ENCODE peak calls at places on chromosome 9, in seven cellular contexts. T is H1, S is IMR-90, W is mammary epithelial cell, J is astrocyte, O is Karpas-422, P is keratinocyte. K is an unnamed sample. For H4K20me1 and H3K4me1, the result is how much of the 10 kb centered on the place peaks cover.

GRCh38 chr9:125992557-125992956 is 245.4 kb downstream of the PBX3 start:
- DNase-seq in J (no peak), O (no peak), S (no peak), T (no peak), P (no peak), W (no peak), K (no peak)

GRCh38 chr9:125965421-125965820 is 218.2 kb downstream of the PBX3 start:
- DNase-seq in W (no peak), S (no peak), T (no peak), P (no peak), O (no peak), J (no peak), K (no peak)

GRCh38 chr9:96417610-96418073 is 528 bp downstream of the ZNF367 start:
- DNase-seq in W (no peak), O (no peak), P (no peak), S (no peak), T (no peak), J (no peak), K (no peak)

GRCh38 chr9:106622148-106622547 is 240.8 kb upstream of the ZNF462 start:
- DNase-seq in S (no peak), O (no peak), T (no peak), W (no peak), J (no peak), P (no peak), K (no peak)

GRCh38 chr9:16180546-16180945 is 627.7 kb downstream of the CCDC171 start:
- DNase-seq in T (no peak), P (no peak), S (peak), W (peak), O (no peak), J (peak), K (no peak)

GRCh38 chr9:32635362-32635761 is at the start of gene TAF1L:
- DNase-seq in T (no peak), J (no peak), W (no peak), P (no peak), O (no peak), S (no peak), K (no peak)

GRCh38 chr9:135993840-135994776 is 32.9 kb upstream of the UBAC1 start:
- DNase-seq in J (no peak), P (no peak), O (no peak), T (no peak), W (no peak), S (no peak), K (no peak)

GRCh38 chr9:70852711-70853240 is 268.6 kb downstream of the TRPM3 start:
- DNase-seq in P (no peak), S (no peak), J (no peak), T (no peak), O (no peak), W (no peak), K (no peak)

GRCh38 chr9:109401169-109401989 is 80.5 kb upstream of the EPB41L4B start:
- DNase-seq in W (peak), S (peak), O (peak), T (peak), P (peak), J (peak), K (peak)

GRCh38 chr9:131407717-131408195 is 13.9 kb downstream of the PRRC2B start:
- DNase-seq in W (peak), T (no peak), P (no peak), S (no peak), O (no peak), J (no peak), K (no peak)

GRCh38 chr9:136175745-136176290 is 29.1 kb downstream of the LHX3 start:
- DNase-seq in T (no peak), S (no peak), W (no peak), O (no peak), P (no peak), J (no peak), K (no peak)

GRCh38 chr9:132997591-132997990 is 19.1 kb downstream of the GFI1B start:
- DNase-seq in S (peak), W (no peak), O (no peak), J (peak), P (no peak), T (no peak), K (no peak)

GRCh38 chr9:117387422-117387821 is 27.4 kb downstream of the ASTN2 start:
- DNase-seq in J (no peak), O (no peak), T (no peak), W (no peak), S (no peak), P (no peak), K (no peak)

GRCh38 chr9:4887556-4887955 is 94.8 kb downstream of the RCL1 start:
- DNase-seq in J (peak), P (no peak), O (no peak), S (peak), T (no peak), W (peak), K (no peak)

GRCh38 chr9:87500894-87501656 is 3.4 kb downstream of the DAPK1 start:
- DNase-seq in J (no peak), P (no peak), W (no peak), T (no peak), S (no peak), O (no peak), K (no peak)

GRCh38 chr9:86724528-86724927 is 222.8 kb downstream of the GAS1 start:
- DNase-seq in P (no peak), J (no peak), W (no peak), S (no peak), O (no peak), T (no peak), K (no peak)

GRCh38 chr9:129383415-129384088 is 205.5 kb upstream of the IER5L start:
- DNase-seq in S (peak), J (peak), T (no peak), W (peak), O (peak), P (peak), K (peak)

GRCh38 chr9:135468866-135469521 is 10.6 kb upstream of the PPP1R26 start:
- DNase-seq in T (no peak), J (no peak), W (no peak), S (peak), P (peak), O (no peak), K (no peak)

GRCh38 chr9:71647094-71647591 is 121.2 kb downstream of the CEMIP2 start:
- DNase-seq in S (peak), W (peak), J (peak), T (no peak), O (no peak), P (peak), K (no peak)

GRCh38 chr9:34190996-34191892 is 12.4 kb downstream of the UBAP1 start:
- DNase-seq in P (no peak), S (peak), O (no peak), W (no peak), J (no peak), T (no peak), K (no peak)

GRCh38 chr9:133759946-133760345 is 21.8 kb upstream of the SARDH start:
- DNase-seq in S (no peak), W (no peak), J (no peak), O (no peak), P (no peak), T (no peak), K (no peak)

GRCh38 chr9:88722753-88723152 is 187.8 kb downstream of the NXNL2 start:
- DNase-seq in O (peak), P (no peak), S (peak), W (peak), J (no peak), T (no peak), K (peak)

GRCh38 chr9:111405701-111406100 is 75.7 kb upstream of the OR2K2 start:
- DNase-seq in O (no peak), S (no peak), J (no peak), W (no peak), P (no peak), T (no peak), K (no peak)

GRCh38 chr9:84874583-84874982 is 205.1 kb downstream of the NTRK2 start:
- DNase-seq in T (no peak), J (no peak), W (no peak), O (no peak), P (no peak), S (no peak), K (peak)

GRCh38 chr9:87592554-87593394 is 95.1 kb downstream of the DAPK1 start:
- DNase-seq in T (no peak), W (no peak), P (no peak), J (peak), S (peak), O (no peak), K (no peak)

GRCh38 chr9:100884518-100884917 is 144.0 kb upstream of the PLPPR1 start:
- DNase-seq in S (no peak), W (no peak), T (no peak), J (no peak), O (no peak), P (no peak), K (no peak)

GRCh38 chr9:106035810-106036209 is 341.5 kb downstream of the TMEM38B start:
- DNase-seq in T (no peak), S (no peak), P (no peak), J (no peak), O (no peak), W (no peak), K (no peak)

GRCh38 chr9:95167998-95168397 is 149.5 kb downstream of the FANCC start:
- DNase-seq in W (peak), P (peak), J (peak), S (peak), T (peak), O (peak), K (peak)

GRCh38 chr9:125659954-125660353 is 47.1 kb downstream of the MAPKAP1 start:
- DNase-seq in J (peak), P (no peak), W (peak), S (peak), O (no peak), T (no peak), K (no peak)

GRCh38 chr9:99299214-99300102 is 77.4 kb downstream of the SEC61B start:
- DNase-seq in P (no peak), O (peak), W (peak), S (peak), T (no peak), J (peak), K (no peak)

GRCh38 chr9:97848237-97848581 is 4.8 kb upstream of the FOXE1 start:
- DNase-seq in W (no peak), S (no peak), O (no peak), P (no peak), T (no peak), J (no peak), K (no peak)

GRCh38 chr9:82188817-82189216 is 200.2 kb downstream of the SPATA31D1 start:
- DNase-seq in S (no peak), O (no peak), P (no peak), T (no peak), W (peak), J (no peak), K (peak)

GRCh38 chr9:96651626-96652025 is 3.5 kb downstream of the PRXL2C start:
- DNase-seq in S (peak), J (no peak), O (peak), P (no peak), W (no peak), T (no peak), K (peak)

GRCh38 chr9:88583901-88584596 is 49.1 kb downstream of the NXNL2 start:
- DNase-seq in O (peak), J (peak), P (peak), S (peak), T (no peak), W (peak), K (no peak)

GRCh38 chr9:123568691-123569342 is 212.8 kb downstream of the CRB2 start:
- DNase-seq in S (peak), J (peak), W (no peak), T (no peak), P (no peak), O (no peak), K (no peak)

DNA sequence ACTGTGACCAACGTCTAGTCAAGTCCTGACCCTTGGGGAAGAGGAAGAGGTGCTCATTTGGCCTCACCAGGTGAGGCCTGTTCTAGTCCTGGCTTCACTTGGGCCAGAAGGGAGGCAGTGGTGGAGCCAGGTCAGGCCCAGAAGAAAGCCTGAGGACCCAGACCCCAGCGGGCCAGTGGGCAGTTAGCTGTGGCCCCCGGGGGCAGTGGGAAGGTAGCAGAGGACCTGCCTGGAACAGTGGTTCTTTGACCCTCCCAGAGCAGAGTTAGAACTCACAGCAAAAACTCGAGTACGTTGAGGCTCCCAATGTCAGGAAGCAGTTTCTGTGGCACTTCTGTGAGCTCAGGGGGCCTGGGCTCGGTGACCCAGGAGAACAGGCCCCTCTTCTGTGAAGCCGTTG is 66.0 kb upstream of the GARNL3 start:
- DNase-seq in P (no peak), S (no peak), T (no peak), O (no peak), W (no peak), J (no peak), K (no peak)
- H4K20me1 ChIP-seq in P (under half), S (under half), T (under half), O (under half), W (under half), J (under half), K (under half)

DNA sequence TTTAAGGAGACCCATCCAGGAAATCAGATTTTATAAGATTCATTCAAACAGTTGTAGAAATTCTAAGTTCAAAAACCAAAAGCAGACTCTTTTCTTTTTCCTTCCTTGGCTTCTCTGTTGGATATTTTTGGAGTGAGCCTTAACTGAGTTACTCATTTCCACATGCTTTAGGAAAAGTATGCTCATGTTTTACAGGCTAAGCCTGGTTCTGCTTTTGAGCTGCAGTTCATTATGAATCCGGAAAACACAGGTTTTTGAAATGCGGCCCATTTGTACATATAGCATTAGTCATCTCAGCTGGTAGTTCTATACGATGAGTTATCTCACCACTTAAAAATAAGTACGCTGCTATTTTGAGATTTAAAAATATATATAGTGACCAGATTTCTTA is 156.6 kb upstream of the DMRT1 start:
- DNase-seq in W (peak), T (no peak), J (peak), P (no peak), S (peak), O (no peak), K (no peak)
- H3K4me1 ChIP-seq in W (half or more), T (under half), J (under half), P (half or more), S (under half), O (under half), K (under half)

GRCh38 chr9:36029202-36029601 is 7.5 kb upstream of the RECK start:
- DNase-seq in O (no peak), S (no peak), J (no peak), W (no peak), T (no peak), P (no peak), K (no peak)
- H3K4me3 ChIP-seq in O (no peak), S (no peak), J (no peak), W (no peak), T (no peak), P (no peak), K (no peak)

DNA sequence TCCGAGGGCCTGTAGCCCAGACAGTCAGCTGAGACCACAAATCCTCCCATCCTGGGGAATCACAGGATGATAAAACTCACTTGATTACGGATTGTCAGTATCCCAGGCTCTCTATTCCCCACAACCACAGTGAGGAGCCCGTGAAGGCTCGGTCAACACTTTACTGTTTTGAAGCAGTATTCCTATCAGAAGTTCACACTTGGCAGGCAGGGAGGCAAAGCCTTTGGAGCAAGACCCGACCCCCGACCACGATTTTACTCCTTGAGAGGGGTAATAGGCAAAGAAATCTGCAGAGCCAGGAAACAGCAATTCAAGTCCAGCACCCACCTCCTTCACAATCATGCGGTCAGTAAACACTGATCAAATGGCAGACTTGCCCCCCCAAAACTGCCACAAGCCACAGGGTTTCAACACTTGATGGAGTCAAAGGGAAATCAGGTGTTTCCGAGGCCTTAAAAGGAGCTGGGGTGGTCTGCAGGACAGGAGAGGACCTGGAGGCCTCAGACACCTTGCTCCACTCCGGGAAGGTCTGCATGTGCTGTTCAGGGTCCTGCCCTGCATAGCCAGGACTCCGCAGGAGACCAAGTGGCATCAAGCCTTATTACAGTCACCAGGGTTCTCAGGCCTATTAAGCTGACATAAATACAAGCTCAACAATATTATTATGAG is 25.2 kb downstream of the BICD2 start:
- DNase-seq in O (no peak), T (no peak), J (no peak), W (no peak), P (no peak), S (no peak), K (no peak)
- H4K20me1 ChIP-seq in O (under half), T (under half), J (half or more), W (under half), P (under half), S (half or more), K (half or more)

GRCh38 chr9:121199921-121200320 is 1.7 kb downstream of the RAB14 start:
- DNase-seq in O (peak), W (peak), P (no peak), S (peak), J (no peak), T (no peak), K (no peak)
- H3K4me1 ChIP-seq in O (half or more), W (under half), P (under half), S (under half), J (under half), T (under half), K (under half)

GRCh38 chr9:76904661-76905457 is 1.1 kb downstream of the PRUNE2 start:
- DNase-seq in S (no peak), J (no peak), T (no peak), O (no peak), W (no peak), P (no peak), K (no peak)
- H3K4me3 ChIP-seq in S (peak), J (peak), T (peak), O (no peak), W (peak), P (no peak), K (no peak)

DNA sequence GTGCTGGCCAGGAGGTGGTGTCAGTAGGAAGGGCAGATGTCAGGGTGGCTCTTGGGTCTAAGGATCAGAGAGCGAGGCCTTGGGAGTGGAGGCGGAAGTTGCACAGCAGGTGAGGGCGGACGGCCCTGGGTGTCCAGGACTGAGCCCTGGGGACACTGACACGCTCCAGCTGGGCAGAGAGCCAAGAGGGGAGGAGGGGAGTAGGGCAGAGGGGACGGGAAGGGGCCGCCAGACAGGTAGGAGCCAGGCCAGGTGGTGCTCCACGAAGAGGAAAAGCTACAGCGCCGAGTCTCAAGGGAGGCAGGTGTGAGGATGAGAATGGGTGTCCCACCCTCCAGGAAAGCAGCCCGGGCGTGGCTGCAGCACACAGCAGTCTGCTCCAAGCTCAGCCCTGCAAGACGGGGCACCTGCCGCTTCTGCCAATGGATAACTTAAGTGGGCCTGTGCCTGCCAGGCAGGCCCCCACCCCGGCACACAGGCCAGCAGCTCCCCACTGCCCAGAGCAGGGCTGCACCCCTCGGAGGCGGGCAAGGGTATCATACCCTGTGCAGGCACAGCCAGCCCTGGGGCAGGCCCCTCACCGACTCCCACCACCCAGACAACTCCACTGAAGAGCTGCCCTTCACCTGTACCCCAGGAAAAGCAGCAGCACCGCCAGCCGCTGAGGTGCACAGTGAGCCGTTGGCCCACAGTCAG is 4.9 kb downstream of the TPRN start:
- DNase-seq in W (no peak), P (no peak), T (no peak), S (no peak), O (no peak), J (no peak), K (no peak)
- H4K20me1 ChIP-seq in W (under half), P (under half), T (under half), S (under half), O (under half), J (half or more), K (under half)

GRCh38 chr9:14279671-14280070 is 34.3 kb downstream of the NFIB start:
- DNase-seq in P (no peak), T (no peak), J (peak), O (no peak), W (no peak), S (peak), K (no peak)

GRCh38 chr9:14277202-14277601 is 36.7 kb downstream of the NFIB start:
- DNase-seq in P (peak), T (no peak), S (peak), O (no peak), W (peak), J (peak), K (no peak)

GRCh38 chr9:14275331-14275730 is 38.6 kb downstream of the NFIB start:
- DNase-seq in S (no peak), O (no peak), T (no peak), J (peak), W (no peak), P (no peak), K (no peak)

GRCh38 chr9:14278291-14278721 is 35.6 kb downstream of the NFIB start:
- DNase-seq in O (no peak), J (peak), W (peak), T (no peak), S (peak), P (peak), K (no peak)

GRCh38 chr9:14277761-14278160 is 36.2 kb downstream of the NFIB start:
- DNase-seq in P (no peak), T (no peak), W (no peak), S (no peak), O (no peak), J (no peak), K (no peak)
- H3K4me1 ChIP-seq in P (half or more), T (under half), W (under half), S (under half), O (under half), J (half or more), K (under half)

DNA sequence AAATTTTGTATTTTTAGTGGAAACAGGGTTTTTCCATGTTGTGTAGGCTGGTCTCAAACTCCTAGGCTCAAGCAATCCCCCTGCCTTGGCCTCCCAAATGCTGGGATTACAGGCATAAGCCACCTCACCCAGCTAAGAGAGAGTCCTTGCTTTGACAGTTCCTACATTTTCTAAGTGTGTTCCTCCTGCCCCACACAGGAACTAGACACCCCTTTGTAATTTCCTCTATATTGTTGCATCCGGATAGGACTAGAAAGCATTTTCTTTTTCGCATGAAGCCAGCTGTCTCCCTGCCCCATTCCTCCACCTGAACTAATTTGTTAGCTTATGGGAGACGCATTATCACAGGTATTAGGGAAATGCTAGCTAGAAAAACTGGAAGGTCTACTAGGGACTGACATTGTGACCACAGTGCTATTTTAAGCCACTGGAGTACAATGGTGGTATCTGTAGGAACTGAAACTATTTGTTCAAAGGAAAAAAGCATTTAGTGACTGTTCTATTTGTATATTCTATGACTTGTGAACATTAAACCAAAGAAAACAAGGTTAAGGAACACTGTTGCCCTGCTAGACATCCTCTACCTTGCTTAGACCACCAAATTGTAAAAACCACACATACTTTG is 214.1 kb downstream of the SMARCA2 start:
- DNase-seq in P (no peak), W (peak), S (no peak), J (no peak), O (peak), T (no peak), K (peak)
- H3K4me3 ChIP-seq in P (no peak), W (no peak), S (no peak), J (no peak), O (no peak), T (no peak), K (peak)

K was measured in MM.1S.